ENCODE peak calls at places on chromosomes 11 and 22, in eight cellular contexts. One of them, this sample, is unnamed.

GRCh38 chr11:102187416-102188125 is 77.3 kb downstream of the YAP1 start:
- DNase-seq in A549: no peak
- DNase-seq in lung: no peak
- DNase-seq in dorsolateral prefrontal cortex: no peak
- DNase-seq in esophagus muscularis mucosa: no peak
- DNase-seq in spleen: no peak
- DNase-seq in thoracic aorta: no peak
- DNase-seq in H1: no peak
- DNase-seq in this sample: no peak

GRCh38 chr11:131924446-131925240 is 554.2 kb downstream of the NTM start:
- DNase-seq in A549: no peak
- DNase-seq in lung: no peak
- DNase-seq in dorsolateral prefrontal cortex: no peak
- DNase-seq in esophagus muscularis mucosa: no peak
- DNase-seq in spleen: no peak
- DNase-seq in thoracic aorta: no peak
- DNase-seq in H1: no peak
- DNase-seq in this sample: no peak

GRCh38 chr11:43578346-43579170 is 102.0 kb upstream of the HSD17B12 start:
- DNase-seq in A549: no peak
- DNase-seq in lung: no peak
- DNase-seq in dorsolateral prefrontal cortex: no peak
- DNase-seq in esophagus muscularis mucosa: no peak
- DNase-seq in spleen: no peak
- DNase-seq in thoracic aorta: no peak
- DNase-seq in H1: no peak
- DNase-seq in this sample: peak

GRCh38 chr22:47371263-47372090 is 609.0 kb downstream of the TBC1D22A start:
- DNase-seq in A549: no peak
- DNase-seq in lung: no peak
- DNase-seq in dorsolateral prefrontal cortex: no peak
- DNase-seq in esophagus muscularis mucosa: no peak
- DNase-seq in spleen: peak
- DNase-seq in thoracic aorta: no peak
- DNase-seq in H1: no peak
- DNase-seq in this sample: no peak

GRCh38 chr22:27345681-27346080 is 455.9 kb downstream of the MN1 start:
- DNase-seq in A549: no peak
- DNase-seq in lung: peak
- DNase-seq in dorsolateral prefrontal cortex: no peak
- DNase-seq in esophagus muscularis mucosa: no peak
- DNase-seq in spleen: no peak
- DNase-seq in thoracic aorta: no peak
- DNase-seq in H1: no peak
- DNase-seq in this sample: no peak

GRCh38 chr11:92332986-92333385 is 108.4 kb downstream of the FAT3 start:
- DNase-seq in A549: no peak
- DNase-seq in lung: no peak
- DNase-seq in dorsolateral prefrontal cortex: no peak
- DNase-seq in esophagus muscularis mucosa: no peak
- DNase-seq in spleen: no peak
- DNase-seq in thoracic aorta: no peak
- DNase-seq in H1: no peak
- DNase-seq in this sample: no peak

GRCh38 chr11:20131744-20132666 is 28.3 kb downstream of the DBX1 start:
- DNase-seq in A549: peak
- DNase-seq in lung: peak
- DNase-seq in dorsolateral prefrontal cortex: peak
- DNase-seq in esophagus muscularis mucosa: no peak
- DNase-seq in spleen: peak
- DNase-seq in thoracic aorta: no peak
- DNase-seq in H1: no peak
- DNase-seq in this sample: no peak

GRCh38 chr11:128942807-128943430 is at the start of gene TP53AIP1:
- DNase-seq in A549: no peak
- DNase-seq in lung: no peak
- DNase-seq in dorsolateral prefrontal cortex: no peak
- DNase-seq in esophagus muscularis mucosa: no peak
- DNase-seq in spleen: no peak
- DNase-seq in thoracic aorta: no peak
- DNase-seq in H1: no peak
- DNase-seq in this sample: no peak

GRCh38 chr11:29333993-29334780 is 682.6 kb downstream of the KCNA4 start:
- DNase-seq in A549: peak
- DNase-seq in lung: no peak
- DNase-seq in dorsolateral prefrontal cortex: no peak
- DNase-seq in esophagus muscularis mucosa: no peak
- DNase-seq in spleen: no peak
- DNase-seq in thoracic aorta: no peak
- DNase-seq in H1: no peak
- DNase-seq in this sample: peak

GRCh38 chr11:76850815-76851214 is 9.9 kb upstream of the ACER3 start:
- DNase-seq in A549: no peak
- DNase-seq in lung: no peak
- DNase-seq in dorsolateral prefrontal cortex: no peak
- DNase-seq in esophagus muscularis mucosa: no peak
- DNase-seq in spleen: no peak
- DNase-seq in thoracic aorta: no peak
- DNase-seq in H1: no peak
- DNase-seq in this sample: no peak

GRCh38 chr11:69487849-69488542 is 6.5 kb downstream of the LINC01488 start:
- DNase-seq in A549: no peak
- DNase-seq in lung: no peak
- DNase-seq in dorsolateral prefrontal cortex: no peak
- DNase-seq in esophagus muscularis mucosa: no peak
- DNase-seq in spleen: peak
- DNase-seq in thoracic aorta: no peak
- DNase-seq in H1: no peak
- DNase-seq in this sample: no peak

GRCh38 chr11:96215094-96215782 is 127.8 kb downstream of the MAML2 start:
- DNase-seq in A549: no peak
- DNase-seq in lung: no peak
- DNase-seq in dorsolateral prefrontal cortex: no peak
- DNase-seq in esophagus muscularis mucosa: no peak
- DNase-seq in spleen: peak
- DNase-seq in thoracic aorta: no peak
- DNase-seq in H1: no peak
- DNase-seq in this sample: no peak

GRCh38 chr11:1289211-1289935 is 20.1 kb downstream of the TOLLIP start:
- DNase-seq in A549: no peak
- DNase-seq in lung: no peak
- DNase-seq in dorsolateral prefrontal cortex: peak
- DNase-seq in esophagus muscularis mucosa: no peak
- DNase-seq in spleen: peak
- DNase-seq in thoracic aorta: no peak
- DNase-seq in H1: no peak
- DNase-seq in this sample: no peak

GRCh38 chr11:116062129-116062525 is 557.9 kb upstream of the CADM1 start:
- DNase-seq in A549: no peak
- DNase-seq in lung: no peak
- DNase-seq in dorsolateral prefrontal cortex: no peak
- DNase-seq in esophagus muscularis mucosa: no peak
- DNase-seq in spleen: no peak
- DNase-seq in thoracic aorta: no peak
- DNase-seq in H1: no peak
- DNase-seq in this sample: no peak

GRCh38 chr11:8870461-8871282 is 40.3 kb upstream of the AKIP1 start:
- DNase-seq in A549: peak
- DNase-seq in lung: peak
- DNase-seq in dorsolateral prefrontal cortex: peak
- DNase-seq in esophagus muscularis mucosa: no peak
- DNase-seq in spleen: peak
- DNase-seq in thoracic aorta: no peak
- DNase-seq in H1: peak
- DNase-seq in this sample: peak

GRCh38 chr11:130815074-130815802 is 101.0 kb downstream of the SNX19 start:
- DNase-seq in A549: no peak
- DNase-seq in lung: no peak
- DNase-seq in dorsolateral prefrontal cortex: no peak
- DNase-seq in esophagus muscularis mucosa: peak
- DNase-seq in spleen: no peak
- DNase-seq in thoracic aorta: no peak
- DNase-seq in H1: no peak
- DNase-seq in this sample: no peak

GRCh38 chr11:66371627-66372415 is at the start of gene SLC29A2:
- DNase-seq in A549: peak
- DNase-seq in lung: peak
- DNase-seq in dorsolateral prefrontal cortex: peak
- DNase-seq in esophagus muscularis mucosa: no peak
- DNase-seq in spleen: peak
- DNase-seq in thoracic aorta: no peak
- DNase-seq in H1: peak
- DNase-seq in this sample: peak
- H3K27ac ChIP-seq in A549: peak
- H3K27ac ChIP-seq in lung: peak
- H3K27ac ChIP-seq in dorsolateral prefrontal cortex: peak
- H3K27ac ChIP-seq in esophagus muscularis mucosa: peak
- H3K27ac ChIP-seq in spleen: peak
- H3K27ac ChIP-seq in thoracic aorta: peak
- H3K27ac ChIP-seq in H1: peak
- H3K27ac ChIP-seq in this sample: peak

GRCh38 chr22:30289980-30290313 is 642 bp upstream of the CASTOR1 start:
- DNase-seq in A549: no peak
- DNase-seq in lung: no peak
- DNase-seq in dorsolateral prefrontal cortex: no peak
- DNase-seq in esophagus muscularis mucosa: no peak
- DNase-seq in spleen: no peak
- DNase-seq in thoracic aorta: no peak
- DNase-seq in H1: no peak
- DNase-seq in this sample: no peak
- H3K27ac ChIP-seq in A549: peak
- H3K27ac ChIP-seq in lung: peak
- H3K27ac ChIP-seq in dorsolateral prefrontal cortex: peak
- H3K27ac ChIP-seq in esophagus muscularis mucosa: peak
- H3K27ac ChIP-seq in spleen: peak
- H3K27ac ChIP-seq in thoracic aorta: peak
- H3K27ac ChIP-seq in H1: no peak
- H3K27ac ChIP-seq in this sample: peak

DNA sequence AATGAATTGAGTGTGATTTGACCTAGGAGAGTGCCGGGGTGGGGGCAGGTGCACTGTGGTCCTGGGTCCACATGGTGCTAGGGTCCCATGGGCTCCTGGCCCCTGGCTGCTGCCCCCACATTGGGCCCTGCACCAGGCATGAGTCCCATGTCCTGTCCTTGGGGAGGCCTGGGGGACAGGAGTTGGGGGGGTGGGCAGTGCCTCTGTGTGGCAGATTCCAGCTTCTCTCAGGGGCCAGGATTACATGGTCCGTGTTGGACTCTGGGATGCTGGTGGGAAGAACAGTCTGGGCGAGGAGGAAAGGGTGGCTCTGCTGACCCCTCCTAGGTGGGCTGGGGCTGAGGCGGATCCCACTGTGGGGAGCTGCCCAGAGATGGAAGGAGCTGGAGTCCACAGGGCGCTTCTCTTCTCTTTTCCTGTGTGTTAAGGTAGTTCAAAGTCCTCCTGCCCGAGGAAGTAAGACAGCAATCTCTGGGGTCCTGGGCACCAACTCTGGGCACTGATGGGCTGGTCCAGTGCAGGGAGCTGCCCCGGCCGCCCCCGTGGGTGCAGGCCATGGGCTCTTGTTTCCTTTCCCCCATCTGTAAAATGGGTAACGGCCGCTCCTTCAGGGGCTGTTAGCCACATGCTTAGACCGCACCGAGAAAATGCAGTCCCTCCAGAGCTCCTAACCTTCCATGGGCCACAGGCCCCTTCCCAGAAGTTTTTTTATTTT is 19.8 kb downstream of the KCNQ1 start:
- DNase-seq in A549: no peak
- DNase-seq in lung: no peak
- DNase-seq in dorsolateral prefrontal cortex: no peak
- DNase-seq in esophagus muscularis mucosa: no peak
- DNase-seq in spleen: peak
- DNase-seq in thoracic aorta: no peak
- DNase-seq in H1: no peak
- DNase-seq in this sample: no peak
- H3K27ac ChIP-seq in A549: no peak
- H3K27ac ChIP-seq in lung: peak
- H3K27ac ChIP-seq in dorsolateral prefrontal cortex: no peak
- H3K27ac ChIP-seq in esophagus muscularis mucosa: no peak
- H3K27ac ChIP-seq in spleen: no peak
- H3K27ac ChIP-seq in thoracic aorta: no peak
- H3K27ac ChIP-seq in H1: no peak
- H3K27ac ChIP-seq in this sample: no peak

GRCh38 chr11:6497069-6497839 is at the start of gene DNHD1:
- DNase-seq in A549: no peak
- DNase-seq in lung: no peak
- DNase-seq in dorsolateral prefrontal cortex: no peak
- DNase-seq in esophagus muscularis mucosa: peak
- DNase-seq in spleen: no peak
- DNase-seq in thoracic aorta: no peak
- DNase-seq in H1: peak
- DNase-seq in this sample: no peak
- H3K27ac ChIP-seq in A549: no peak
- H3K27ac ChIP-seq in lung: no peak
- H3K27ac ChIP-seq in dorsolateral prefrontal cortex: no peak
- H3K27ac ChIP-seq in esophagus muscularis mucosa: peak
- H3K27ac ChIP-seq in spleen: no peak
- H3K27ac ChIP-seq in thoracic aorta: peak
- H3K27ac ChIP-seq in H1: no peak
- H3K27ac ChIP-seq in this sample: no peak

GRCh38 chr11:65869643-65870306 is 2.8 kb downstream of the EFEMP2 start:
- DNase-seq in A549: no peak
- DNase-seq in lung: no peak
- DNase-seq in dorsolateral prefrontal cortex: no peak
- DNase-seq in esophagus muscularis mucosa: no peak
- DNase-seq in spleen: peak
- DNase-seq in thoracic aorta: no peak
- DNase-seq in H1: no peak
- DNase-seq in this sample: no peak
- H3K27ac ChIP-seq in A549: no peak
- H3K27ac ChIP-seq in lung: no peak
- H3K27ac ChIP-seq in dorsolateral prefrontal cortex: no peak
- H3K27ac ChIP-seq in esophagus muscularis mucosa: peak
- H3K27ac ChIP-seq in spleen: peak
- H3K27ac ChIP-seq in thoracic aorta: no peak
- H3K27ac ChIP-seq in H1: no peak
- H3K27ac ChIP-seq in this sample: no peak

GRCh38 chr22:28950567-28951411 is 67.4 kb downstream of the ZNRF3 start:
- DNase-seq in A549: no peak
- DNase-seq in lung: no peak
- DNase-seq in dorsolateral prefrontal cortex: no peak
- DNase-seq in esophagus muscularis mucosa: no peak
- DNase-seq in spleen: no peak
- DNase-seq in thoracic aorta: no peak
- DNase-seq in H1: no peak
- DNase-seq in this sample: peak
- H3K27ac ChIP-seq in A549: peak
- H3K27ac ChIP-seq in lung: no peak
- H3K27ac ChIP-seq in dorsolateral prefrontal cortex: peak
- H3K27ac ChIP-seq in esophagus muscularis mucosa: no peak
- H3K27ac ChIP-seq in spleen: no peak
- H3K27ac ChIP-seq in thoracic aorta: peak
- H3K27ac ChIP-seq in H1: no peak
- H3K27ac ChIP-seq in this sample: no peak